ENCODE peak calls at places on chromosomes 12 and 14, in ten cellular contexts. F is colonic mucosa, O is SK-N-SH, Q is epithelial cell of proximal tubule, C is psoas muscle, V is AG09319, W is WTC11, P is GM12864, U is WERI-Rb-1, I is AG10803. X is an unnamed sample.

GRCh38 chr14:69475194-69475818 is 9.2 kb upstream of the PLEKHD1 start:
- DNase-seq in F (no peak), O (peak; percentile 51), Q (no peak), C (no peak), V (no peak), W (no peak), P (no peak), U (no peak), I (no peak), X (no peak)

GRCh38 chr14:103529383-103530365 is 678 bp downstream of the TRMT61A start:
- DNase-seq in F (no peak), O (no peak), Q (no peak), C (no peak), V (no peak), W (no peak), P (no peak), U (no peak), I (no peak), X (no peak)

GRCh38 chr12:1122803-1123202 is 131.8 kb downstream of the ERC1 start:
- DNase-seq in F (no peak), O (peak; percentile 11), Q (no peak), C (no peak), V (no peak), W (no peak), P (no peak), U (peak; percentile 57), I (no peak), X (peak; percentile 21)

GRCh38 chr14:68771631-68772030 is 21.2 kb downstream of the ZFP36L1 start:
- DNase-seq in F (no peak), O (no peak), Q (no peak), C (peak; percentile 62), V (no peak), W (no peak), P (no peak), U (no peak), I (no peak), X (no peak)

GRCh38 chr12:3328081-3328480 is 162.9 kb upstream of the PRMT8 start:
- DNase-seq in F (no peak), O (no peak), Q (no peak), C (peak; percentile 19), V (no peak), W (no peak), P (no peak), U (no peak), I (no peak), X (no peak)

GRCh38 chr12:121253638-121254335 is 42.7 kb downstream of the CAMKK2 start:
- DNase-seq in F (no peak), O (no peak), Q (no peak), C (no peak), V (no peak), W (no peak), P (no peak), U (no peak), I (no peak), X (no peak)

GRCh38 chr12:6341439-6342139 is at the start of gene TNFRSF1A:
- DNase-seq in F (peak; percentile 84), O (peak; percentile 83), Q (no peak), C (peak; percentile 85), V (no peak), W (no peak), P (no peak), U (peak; percentile 59), I (peak; percentile 83), X (no peak)

GRCh38 chr14:88204221-88204620 is 118.8 kb downstream of the KCNK10 start:
- DNase-seq in F (peak; percentile 70), O (no peak), Q (no peak), C (no peak), V (no peak), W (no peak), P (no peak), U (no peak), I (no peak), X (no peak)

GRCh38 chr14:91227183-91227628 is 17.3 kb downstream of the GPR68 start:
- DNase-seq in F (no peak), O (no peak), Q (no peak), C (no peak), V (no peak), W (no peak), P (no peak), U (no peak), I (no peak), X (no peak)

GRCh38 chr14:100620437-100621100 is 33.4 kb upstream of the BEGAIN start:
- DNase-seq in F (no peak), O (peak; percentile 58), Q (no peak), C (no peak), V (no peak), W (peak; percentile 4), P (no peak), U (no peak), I (no peak), X (peak; percentile 17)

GRCh38 chr14:101359221-101360044 is 201.9 kb upstream of the DIO3 start:
- DNase-seq in F (peak; percentile 37), O (no peak), Q (no peak), C (peak; percentile 89), V (no peak), W (no peak), P (no peak), U (peak; percentile 40), I (peak; percentile 3), X (no peak)

GRCh38 chr12:52496590-52497071 is 3.6 kb upstream of the KRT6A start:
- DNase-seq in F (no peak), O (no peak), Q (no peak), C (no peak), V (no peak), W (peak; percentile 42), P (no peak), U (no peak), I (peak; percentile 87), X (no peak)

GRCh38 chr12:11830298-11830937 is 180.9 kb downstream of the ETV6 start:
- DNase-seq in F (no peak), O (peak; percentile 21), Q (no peak), C (no peak), V (no peak), W (no peak), P (no peak), U (no peak), I (peak; percentile 30), X (no peak)

GRCh38 chr14:105329411-105330200 is 15.1 kb downstream of the PACS2 start:
- DNase-seq in F (no peak), O (peak; percentile 19), Q (no peak), C (peak; percentile 51), V (no peak), W (no peak), P (no peak), U (no peak), I (no peak), X (no peak)

DNA sequence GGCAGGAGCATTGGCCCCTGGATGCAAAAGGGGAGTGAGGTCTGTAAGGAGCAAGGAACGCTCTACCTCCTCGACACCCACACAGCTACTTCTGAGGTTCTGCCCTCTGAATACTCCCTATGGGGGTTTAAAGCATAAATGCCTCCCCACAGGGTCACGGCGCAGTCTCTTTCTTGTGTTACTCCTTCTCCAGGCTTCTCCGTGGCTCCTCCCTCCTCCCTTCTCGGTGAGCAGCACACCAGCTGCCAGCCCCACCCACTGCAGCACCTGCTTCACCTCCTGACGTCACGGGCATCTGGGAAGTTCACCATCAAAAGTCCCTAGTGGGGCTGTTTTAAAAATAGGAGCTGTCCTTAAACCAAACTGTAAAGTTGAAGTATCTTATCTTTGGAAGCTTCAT is 67.3 kb downstream of the SPTB start:
- DNase-seq in F (peak; percentile 83), O (no peak), Q (no peak), C (peak; percentile 74), V (no peak), W (peak; percentile 73), P (peak; percentile 19), U (peak; percentile 58), I (no peak), X (peak; percentile 42)
- TF ChIP-seq CTCF in F (no peak), O (no peak), Q (no peak), C (no peak), V (no peak), W (no peak), P (no peak), U (no peak), I (no peak), X (no peak)

GRCh38 chr14:89279649-89280232 is 137.3 kb downstream of the FOXN3 start:
- DNase-seq in F (no peak), O (no peak), Q (no peak), C (no peak), V (no peak), W (no peak), P (no peak), U (peak; percentile 11), I (no peak), X (no peak)
- TF ChIP-seq CTCF in F (no peak), O (no peak), Q (no peak), C (no peak), V (no peak), W (no peak), P (no peak), U (no peak), I (no peak), X (no peak)

DNA sequence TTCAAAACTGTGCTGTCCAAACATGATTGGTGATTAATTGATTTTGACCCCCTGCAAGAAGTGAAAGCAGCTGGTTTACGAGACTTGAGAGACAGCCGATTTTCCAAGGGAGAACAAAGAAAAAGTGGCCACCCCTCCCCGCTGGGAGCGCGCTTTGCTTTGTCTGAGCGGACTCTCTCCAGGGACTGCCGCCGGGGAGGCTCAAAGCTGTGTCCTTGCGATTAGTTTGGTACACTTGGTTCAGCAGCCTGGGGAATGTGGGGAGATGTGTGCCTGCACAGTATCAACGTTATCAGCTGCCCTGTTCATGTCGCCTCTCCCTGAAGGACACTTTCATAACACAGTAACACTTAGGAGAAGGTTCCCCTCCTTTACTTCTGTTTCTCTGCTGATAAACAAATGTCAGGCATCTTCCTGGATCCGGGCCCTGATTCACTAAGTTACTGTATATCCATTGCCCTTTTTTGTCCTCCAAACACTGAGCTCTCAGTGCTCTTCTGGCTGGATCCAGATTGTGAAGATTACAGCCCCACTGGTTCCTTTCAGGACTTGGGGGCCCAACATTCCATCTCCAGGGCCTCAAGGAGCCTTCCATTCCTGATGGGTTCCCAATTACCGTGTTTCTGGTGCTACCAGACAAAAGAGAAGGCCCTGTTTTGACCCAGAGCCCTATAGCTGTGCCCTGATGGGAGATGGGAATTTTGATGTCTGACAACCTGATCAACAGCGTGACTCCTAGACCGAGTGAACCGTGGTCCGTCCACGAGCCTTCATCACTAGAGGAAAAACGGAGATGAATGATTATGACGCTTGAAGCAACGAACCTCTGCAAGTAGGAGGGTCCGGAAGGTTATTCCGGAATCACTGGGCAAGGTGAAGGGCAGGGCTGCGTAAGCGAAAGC is 31.7 kb upstream of the TUBA1C start:
- DNase-seq in F (peak; percentile 33), O (peak; percentile 64), Q (no peak), C (peak; percentile 56), V (no peak), W (peak; percentile 62), P (no peak), U (peak; percentile 80), I (peak; percentile 31), X (no peak)
- TF ChIP-seq CTCF in F (no peak), O (peak; percentile 41), Q (no peak), C (no peak), V (no peak), W (no peak), P (no peak), U (peak; percentile 21), I (peak; percentile 9), X (no peak)

DNA sequence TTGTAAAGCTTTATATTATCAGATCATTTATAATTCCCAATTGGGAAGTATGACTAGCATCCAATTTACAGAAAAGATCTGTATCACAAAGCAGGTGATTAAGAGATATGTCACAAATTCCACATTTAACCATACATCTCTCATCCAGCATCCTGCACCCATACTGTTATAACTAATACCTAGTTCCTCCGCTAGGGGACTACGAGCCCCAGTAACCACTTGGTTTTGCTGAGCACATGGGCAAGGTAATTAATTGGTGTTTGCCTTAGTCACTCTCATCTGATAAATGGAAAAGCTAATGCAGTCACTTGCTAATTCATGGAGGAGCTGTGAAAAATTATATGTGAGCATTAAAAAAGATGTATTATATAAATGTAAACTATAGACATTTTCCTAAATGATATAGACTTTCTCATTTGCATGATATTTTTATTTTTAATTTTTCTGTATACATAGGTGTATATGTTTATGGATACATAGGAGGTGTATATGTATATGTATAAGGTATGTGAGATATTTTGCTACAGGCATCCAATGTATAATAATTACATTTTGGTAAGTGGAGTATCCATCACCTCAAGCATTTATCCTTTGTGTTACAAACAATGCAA is 1031.8 kb downstream of the GALC start:
- DNase-seq in F (no peak), O (peak; percentile 29), Q (no peak), C (no peak), V (no peak), W (peak; percentile 35), P (no peak), U (no peak), I (peak; percentile 8), X (no peak)
- TF ChIP-seq CTCF in F (no peak), O (peak; percentile 72), Q (peak; percentile 48), C (no peak), V (peak; percentile 40), W (peak; percentile 64), P (peak; percentile 54), U (no peak), I (peak; percentile 55), X (no peak)

X was measured in CD4-positive, alpha-beta T cell.